ENCODE peak calls at places on chromosomes 2 and 18, in nine cellular contexts. One of them, this sample, is unnamed. For H3K4me1, the result is how much of the 10 kb centered on the place peaks cover.

GRCh38 chr2:85578243-85579180 is 1.1 kb downstream of the VAMP8 start:
- DNase-seq in keratinocyte: no peak
- DNase-seq in pancreas: peak
- DNase-seq in mammary epithelial cell: no peak
- DNase-seq in neuronal stem cell: no peak
- DNase-seq in adrenal gland: no peak
- DNase-seq in heart right ventricle: peak
- DNase-seq in right cardiac atrium: peak
- DNase-seq in mesendoderm: peak
- DNase-seq in this sample: peak

GRCh38 chr2:157596992-157597681 is 31.5 kb downstream of the ACVR1C start:
- DNase-seq in keratinocyte: no peak
- DNase-seq in pancreas: peak
- DNase-seq in mammary epithelial cell: peak
- DNase-seq in neuronal stem cell: peak
- DNase-seq in adrenal gland: no peak
- DNase-seq in heart right ventricle: peak
- DNase-seq in right cardiac atrium: peak
- DNase-seq in mesendoderm: peak
- DNase-seq in this sample: peak

GRCh38 chr2:96533292-96534073 is 3.1 kb upstream of the ARID5A start:
- DNase-seq in keratinocyte: no peak
- DNase-seq in pancreas: no peak
- DNase-seq in mammary epithelial cell: peak
- DNase-seq in neuronal stem cell: no peak
- DNase-seq in adrenal gland: peak
- DNase-seq in heart right ventricle: peak
- DNase-seq in right cardiac atrium: peak
- DNase-seq in mesendoderm: no peak
- DNase-seq in this sample: peak

GRCh38 chr2:240568678-240569522 is 616 bp downstream of the RNPEPL1 start:
- DNase-seq in keratinocyte: no peak
- DNase-seq in pancreas: peak
- DNase-seq in mammary epithelial cell: peak
- DNase-seq in neuronal stem cell: no peak
- DNase-seq in adrenal gland: peak
- DNase-seq in heart right ventricle: peak
- DNase-seq in right cardiac atrium: peak
- DNase-seq in mesendoderm: no peak
- DNase-seq in this sample: peak

GRCh38 chr2:101630224-101630949 is 67.1 kb upstream of the MAP4K4 start:
- DNase-seq in keratinocyte: peak
- DNase-seq in pancreas: no peak
- DNase-seq in mammary epithelial cell: peak
- DNase-seq in neuronal stem cell: no peak
- DNase-seq in adrenal gland: no peak
- DNase-seq in heart right ventricle: no peak
- DNase-seq in right cardiac atrium: no peak
- DNase-seq in mesendoderm: no peak
- DNase-seq in this sample: no peak

GRCh38 chr2:65436825-65437221 is 4.4 kb upstream of the SPRED2 start:
- DNase-seq in keratinocyte: no peak
- DNase-seq in pancreas: no peak
- DNase-seq in mammary epithelial cell: no peak
- DNase-seq in neuronal stem cell: no peak
- DNase-seq in adrenal gland: no peak
- DNase-seq in heart right ventricle: no peak
- DNase-seq in right cardiac atrium: no peak
- DNase-seq in mesendoderm: peak
- DNase-seq in this sample: no peak

GRCh38 chr2:218577482-218578220 is 9.0 kb downstream of the CNOT9 start:
- DNase-seq in keratinocyte: no peak
- DNase-seq in pancreas: no peak
- DNase-seq in mammary epithelial cell: no peak
- DNase-seq in neuronal stem cell: no peak
- DNase-seq in adrenal gland: no peak
- DNase-seq in heart right ventricle: no peak
- DNase-seq in right cardiac atrium: no peak
- DNase-seq in mesendoderm: no peak
- DNase-seq in this sample: no peak

GRCh38 chr18:50268022-50268747 is 1.9 kb upstream of the CFAP53 start:
- DNase-seq in keratinocyte: no peak
- DNase-seq in pancreas: peak
- DNase-seq in mammary epithelial cell: no peak
- DNase-seq in neuronal stem cell: peak
- DNase-seq in adrenal gland: peak
- DNase-seq in heart right ventricle: peak
- DNase-seq in right cardiac atrium: peak
- DNase-seq in mesendoderm: peak
- DNase-seq in this sample: peak

GRCh38 chr2:85722519-85722918 is 28.4 kb downstream of the GNLY start:
- DNase-seq in keratinocyte: no peak
- DNase-seq in pancreas: no peak
- DNase-seq in mammary epithelial cell: no peak
- DNase-seq in neuronal stem cell: no peak
- DNase-seq in adrenal gland: no peak
- DNase-seq in heart right ventricle: no peak
- DNase-seq in right cardiac atrium: no peak
- DNase-seq in mesendoderm: no peak
- DNase-seq in this sample: no peak

GRCh38 chr18:58843662-58844035 is 21.0 kb upstream of the ZNF532 start:
- DNase-seq in keratinocyte: no peak
- DNase-seq in pancreas: no peak
- DNase-seq in mammary epithelial cell: no peak
- DNase-seq in neuronal stem cell: no peak
- DNase-seq in adrenal gland: no peak
- DNase-seq in heart right ventricle: no peak
- DNase-seq in right cardiac atrium: no peak
- DNase-seq in mesendoderm: no peak
- DNase-seq in this sample: no peak

GRCh38 chr2:69171070-69171811 is 158.3 kb downstream of the ANTXR1 start:
- DNase-seq in keratinocyte: no peak
- DNase-seq in pancreas: no peak
- DNase-seq in mammary epithelial cell: peak
- DNase-seq in neuronal stem cell: no peak
- DNase-seq in adrenal gland: no peak
- DNase-seq in heart right ventricle: no peak
- DNase-seq in right cardiac atrium: no peak
- DNase-seq in mesendoderm: no peak
- DNase-seq in this sample: no peak

GRCh38 chr2:76953733-76954347 is 568.3 kb downstream of the LRRTM4 start:
- DNase-seq in keratinocyte: no peak
- DNase-seq in pancreas: no peak
- DNase-seq in mammary epithelial cell: peak
- DNase-seq in neuronal stem cell: peak
- DNase-seq in adrenal gland: peak
- DNase-seq in heart right ventricle: no peak
- DNase-seq in right cardiac atrium: no peak
- DNase-seq in mesendoderm: peak
- DNase-seq in this sample: no peak

GRCh38 chr2:28338046-28338753 is 54.5 kb upstream of the FOSL2 start:
- DNase-seq in keratinocyte: peak
- DNase-seq in pancreas: no peak
- DNase-seq in mammary epithelial cell: no peak
- DNase-seq in neuronal stem cell: no peak
- DNase-seq in adrenal gland: peak
- DNase-seq in heart right ventricle: peak
- DNase-seq in right cardiac atrium: peak
- DNase-seq in mesendoderm: peak
- DNase-seq in this sample: peak

GRCh38 chr2:142951190-142952007 is 73.9 kb downstream of the KYNU start:
- DNase-seq in keratinocyte: no peak
- DNase-seq in pancreas: no peak
- DNase-seq in mammary epithelial cell: no peak
- DNase-seq in neuronal stem cell: no peak
- DNase-seq in adrenal gland: no peak
- DNase-seq in heart right ventricle: no peak
- DNase-seq in right cardiac atrium: no peak
- DNase-seq in mesendoderm: no peak
- DNase-seq in this sample: no peak

GRCh38 chr2:196143641-196144236 is 27.6 kb downstream of the STK17B start:
- DNase-seq in keratinocyte: no peak
- DNase-seq in pancreas: no peak
- DNase-seq in mammary epithelial cell: no peak
- DNase-seq in neuronal stem cell: no peak
- DNase-seq in adrenal gland: no peak
- DNase-seq in heart right ventricle: no peak
- DNase-seq in right cardiac atrium: no peak
- DNase-seq in mesendoderm: no peak
- DNase-seq in this sample: no peak

GRCh38 chr2:226030369-226031077 is 631.0 kb downstream of the NYAP2 start:
- DNase-seq in keratinocyte: no peak
- DNase-seq in pancreas: no peak
- DNase-seq in mammary epithelial cell: no peak
- DNase-seq in neuronal stem cell: peak
- DNase-seq in adrenal gland: peak
- DNase-seq in heart right ventricle: no peak
- DNase-seq in right cardiac atrium: no peak
- DNase-seq in mesendoderm: peak
- DNase-seq in this sample: no peak

GRCh38 chr18:77052297-77052645 is 80.3 kb downstream of the MBP start:
- DNase-seq in keratinocyte: no peak
- DNase-seq in pancreas: no peak
- DNase-seq in mammary epithelial cell: no peak
- DNase-seq in neuronal stem cell: no peak
- DNase-seq in adrenal gland: no peak
- DNase-seq in heart right ventricle: no peak
- DNase-seq in right cardiac atrium: no peak
- DNase-seq in mesendoderm: no peak
- DNase-seq in this sample: no peak

GRCh38 chr2:199273043-199273647 is 184.6 kb downstream of the SATB2 start:
- DNase-seq in keratinocyte: no peak
- DNase-seq in pancreas: no peak
- DNase-seq in mammary epithelial cell: peak
- DNase-seq in neuronal stem cell: no peak
- DNase-seq in adrenal gland: no peak
- DNase-seq in heart right ventricle: no peak
- DNase-seq in right cardiac atrium: no peak
- DNase-seq in mesendoderm: no peak
- DNase-seq in this sample: no peak

GRCh38 chr2:10721344-10722251 is at the start of gene ATP6V1C2:
- DNase-seq in keratinocyte: no peak
- DNase-seq in pancreas: peak
- DNase-seq in mammary epithelial cell: no peak
- DNase-seq in neuronal stem cell: peak
- DNase-seq in adrenal gland: no peak
- DNase-seq in heart right ventricle: no peak
- DNase-seq in right cardiac atrium: no peak
- DNase-seq in mesendoderm: peak
- DNase-seq in this sample: no peak

GRCh38 chr2:178689808-178690207 is 117.4 kb downstream of the TTN start:
- DNase-seq in keratinocyte: no peak
- DNase-seq in pancreas: no peak
- DNase-seq in mammary epithelial cell: no peak
- DNase-seq in neuronal stem cell: no peak
- DNase-seq in adrenal gland: no peak
- DNase-seq in heart right ventricle: no peak
- DNase-seq in right cardiac atrium: no peak
- DNase-seq in mesendoderm: no peak
- DNase-seq in this sample: no peak
- H3K4me1 ChIP-seq in keratinocyte: under half
- H3K4me1 ChIP-seq in pancreas: under half
- H3K4me1 ChIP-seq in mammary epithelial cell: under half
- H3K4me1 ChIP-seq in neuronal stem cell: under half
- H3K4me1 ChIP-seq in adrenal gland: under half
- H3K4me1 ChIP-seq in heart right ventricle: under half
- H3K4me1 ChIP-seq in right cardiac atrium: under half
- H3K4me1 ChIP-seq in mesendoderm: under half
- H3K4me1 ChIP-seq in this sample: under half

DNA sequence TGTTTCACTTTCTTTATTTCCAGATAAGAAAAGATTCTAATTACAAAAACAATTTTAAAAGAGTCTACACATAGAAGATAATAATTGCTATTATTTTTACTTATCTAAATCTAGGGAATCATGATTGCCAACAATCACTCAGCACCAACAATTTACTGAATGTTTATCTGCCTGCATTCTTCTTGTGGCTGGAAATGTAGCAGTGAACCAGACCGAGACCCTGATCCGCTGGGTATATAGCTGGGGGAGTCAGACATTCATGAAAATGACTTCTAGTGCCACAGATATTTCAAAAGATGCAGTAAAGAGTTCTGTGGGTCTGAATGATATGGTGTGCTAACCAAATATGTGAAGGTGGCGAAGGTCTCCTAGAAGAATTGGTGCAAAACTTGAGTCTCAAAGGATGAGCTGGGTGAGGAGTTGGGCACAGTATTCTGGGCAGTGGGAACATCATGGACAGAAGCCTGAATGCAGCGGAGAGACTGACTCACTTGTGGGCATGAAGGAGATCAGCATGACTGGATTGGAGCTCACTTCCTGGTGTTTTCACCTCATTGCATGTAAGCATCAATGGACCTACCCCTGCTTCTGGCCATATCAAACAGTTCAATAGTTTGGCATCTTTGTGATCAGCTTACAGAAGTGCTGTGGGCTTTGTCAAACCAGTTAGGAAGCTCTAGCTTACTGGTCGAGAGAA is 26.1 kb upstream of the FN1 start:
- DNase-seq in keratinocyte: no peak
- DNase-seq in pancreas: no peak
- DNase-seq in mammary epithelial cell: peak
- DNase-seq in neuronal stem cell: no peak
- DNase-seq in adrenal gland: no peak
- DNase-seq in heart right ventricle: no peak
- DNase-seq in right cardiac atrium: no peak
- DNase-seq in mesendoderm: no peak
- DNase-seq in this sample: no peak
- H3K4me1 ChIP-seq in keratinocyte: under half
- H3K4me1 ChIP-seq in pancreas: under half
- H3K4me1 ChIP-seq in mammary epithelial cell: under half
- H3K4me1 ChIP-seq in neuronal stem cell: under half
- H3K4me1 ChIP-seq in adrenal gland: under half
- H3K4me1 ChIP-seq in heart right ventricle: under half
- H3K4me1 ChIP-seq in right cardiac atrium: under half
- H3K4me1 ChIP-seq in mesendoderm: under half
- H3K4me1 ChIP-seq in this sample: under half

GRCh38 chr2:64124571-64124970 is 19.6 kb downstream of the PELI1 start:
- DNase-seq in keratinocyte: no peak
- DNase-seq in pancreas: no peak
- DNase-seq in mammary epithelial cell: no peak
- DNase-seq in neuronal stem cell: no peak
- DNase-seq in adrenal gland: no peak
- DNase-seq in heart right ventricle: no peak
- DNase-seq in right cardiac atrium: no peak
- DNase-seq in mesendoderm: no peak
- DNase-seq in this sample: no peak
- H3K4me1 ChIP-seq in keratinocyte: under half
- H3K4me1 ChIP-seq in pancreas: under half
- H3K4me1 ChIP-seq in mammary epithelial cell: under half
- H3K4me1 ChIP-seq in neuronal stem cell: under half
- H3K4me1 ChIP-seq in adrenal gland: under half
- H3K4me1 ChIP-seq in heart right ventricle: under half
- H3K4me1 ChIP-seq in right cardiac atrium: under half
- H3K4me1 ChIP-seq in mesendoderm: under half
- H3K4me1 ChIP-seq in this sample: under half

DNA sequence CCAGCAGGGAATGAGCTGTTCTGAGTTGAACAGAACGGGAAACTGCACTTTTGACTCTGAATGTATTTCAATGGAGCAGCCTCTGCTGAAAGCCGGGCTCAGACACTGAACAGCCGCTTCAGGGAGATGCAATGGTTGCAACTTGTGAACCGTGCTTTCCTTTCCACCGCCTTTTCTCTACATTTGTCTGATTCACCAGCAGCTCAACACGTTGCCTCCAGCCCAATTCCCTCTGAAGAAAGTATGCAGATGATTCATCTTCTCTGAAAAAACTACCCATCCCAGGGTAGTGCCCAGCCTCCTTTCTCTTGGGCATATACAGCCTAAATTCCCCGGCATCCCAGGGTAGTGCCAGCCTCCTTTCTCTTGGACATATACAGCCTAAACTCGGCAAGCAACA is 119.2 kb upstream of the PKDCC start:
- DNase-seq in keratinocyte: peak
- DNase-seq in pancreas: no peak
- DNase-seq in mammary epithelial cell: peak
- DNase-seq in neuronal stem cell: no peak
- DNase-seq in adrenal gland: no peak
- DNase-seq in heart right ventricle: no peak
- DNase-seq in right cardiac atrium: no peak
- DNase-seq in mesendoderm: no peak
- DNase-seq in this sample: no peak
- H3K4me1 ChIP-seq in keratinocyte: under half
- H3K4me1 ChIP-seq in pancreas: under half
- H3K4me1 ChIP-seq in mammary epithelial cell: under half
- H3K4me1 ChIP-seq in neuronal stem cell: under half
- H3K4me1 ChIP-seq in adrenal gland: under half
- H3K4me1 ChIP-seq in heart right ventricle: under half
- H3K4me1 ChIP-seq in right cardiac atrium: under half
- H3K4me1 ChIP-seq in mesendoderm: under half
- H3K4me1 ChIP-seq in this sample: half or more